ENCODE peak calls at places on chromosomes 1 and 21, in seven cellular contexts. X, D, B, L, A, R and E are unnamed samples.

GRCh38 chr1:10179751-10180150 is 30.6 kb upstream of the KIF1B start:
- DNase-seq in R (no peak), B (no peak), L (no peak), D (no peak), A (no peak), X (no peak), E (no peak)

GRCh38 chr1:116002781-116003455 is 26.6 kb downstream of the SLC22A15 start:
- DNase-seq in A (no peak), D (no peak), L (no peak), X (no peak), B (peak; percentile 81), R (no peak), E (no peak)

GRCh38 chr1:192903142-192903541 is 94.3 kb downstream of the RGS2 start:
- DNase-seq in B (peak; percentile 35), L (no peak), D (no peak), X (no peak), R (no peak), A (no peak), E (no peak)

GRCh38 chr1:58754683-58755467 is 29.0 kb downstream of the JUN start:
- DNase-seq in R (no peak), X (no peak), B (no peak), L (no peak), A (no peak), D (no peak), E (no peak)

GRCh38 chr21:35783686-35784085 is 276.6 kb downstream of the SETD4 start:
- DNase-seq in B (no peak), A (no peak), D (no peak), R (no peak), X (no peak), L (no peak), E (no peak)

GRCh38 chr1:202806845-202807366 is 1.3 kb downstream of the KDM5B start:
- DNase-seq in L (no peak), X (no peak), R (no peak), D (no peak), B (peak; percentile 20), A (peak; percentile 22), E (peak; percentile 8)

GRCh38 chr21:44364151-44365053 is 11.0 kb downstream of the TRPM2 start:
- DNase-seq in R (no peak), B (no peak), X (no peak), D (peak; percentile 7), A (no peak), L (no peak), E (no peak)

GRCh38 chr1:6795661-6796060 is 10.4 kb downstream of the CAMTA1 start:
- DNase-seq in L (no peak), A (no peak), D (no peak), B (no peak), R (no peak), X (no peak), E (no peak)

GRCh38 chr1:23544444-23545389 is 13.7 kb upstream of the E2F2 start:
- DNase-seq in R (peak; percentile 53), B (peak; percentile 87), L (peak; percentile 88), D (peak; percentile 68), X (peak; percentile 84), A (peak; percentile 70), E (peak; percentile 43)

GRCh38 chr21:35316933-35317332 is 267.8 kb upstream of the RUNX1 start:
- DNase-seq in B (no peak), R (no peak), D (no peak), A (no peak), X (no peak), L (no peak), E (no peak)

GRCh38 chr1:90936731-90937130 is 85.1 kb downstream of the ZNF644 start:
- DNase-seq in L (no peak), A (no peak), R (no peak), D (no peak), B (no peak), X (no peak), E (no peak)

GRCh38 chr1:158037876-158038359 is 44.5 kb downstream of the KIRREL1 start:
- DNase-seq in A (peak; percentile 23), R (no peak), X (no peak), B (no peak), D (no peak), L (no peak), E (no peak)

GRCh38 chr1:5910666-5911065 is 81.6 kb downstream of the NPHP4 start:
- DNase-seq in L (no peak), R (no peak), X (no peak), A (no peak), D (no peak), B (no peak), E (no peak)

GRCh38 chr1:159991513-159991912 is 37.5 kb upstream of the SLAMF9 start:
- DNase-seq in D (no peak), X (no peak), L (no peak), B (no peak), A (no peak), R (no peak), E (no peak)

DNA sequence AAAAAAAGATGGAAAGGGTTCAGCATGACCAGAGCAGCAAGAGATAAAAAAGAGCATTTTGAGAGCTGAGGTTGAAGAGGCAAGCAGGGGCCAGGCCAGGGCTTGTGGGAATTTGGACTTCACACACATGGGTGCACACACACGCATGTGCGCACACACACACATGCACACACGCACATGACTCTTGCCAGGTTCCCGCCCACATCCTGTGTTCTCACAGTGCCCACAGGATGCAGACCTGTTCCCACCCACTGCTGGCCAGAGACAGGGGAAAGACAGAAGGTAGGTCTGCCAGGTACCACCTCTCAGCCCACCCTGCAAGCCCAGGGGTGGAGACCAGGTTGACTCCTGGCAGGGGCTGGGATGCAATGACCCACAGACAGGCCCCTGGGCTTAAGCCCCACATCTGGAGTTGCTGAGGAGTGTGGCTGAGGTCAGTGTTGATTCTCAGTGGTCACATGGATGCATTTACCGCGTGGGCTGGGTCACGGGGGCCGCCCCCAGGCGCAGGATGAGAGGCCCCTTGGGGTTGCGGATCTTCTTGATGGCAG is 4.4 kb downstream of the COL16A1 start:
- DNase-seq in A (no peak), B (no peak), D (no peak), R (no peak), X (no peak), L (no peak), E (no peak)
- H3K27ac ChIP-seq in A (no peak overlapping the region), B (no peak overlapping the region), D (peak overlapping the region; percentile 89), R (no peak overlapping the region), X (peak overlapping the region; percentile 56), L (no peak overlapping the region), E (no peak overlapping the region)

GRCh38 chr1:241203817-241204216 is 153.2 kb downstream of the RGS7 start:
- DNase-seq in L (no peak), X (no peak), D (no peak), B (no peak), R (no peak), A (no peak), E (no peak)

DNA sequence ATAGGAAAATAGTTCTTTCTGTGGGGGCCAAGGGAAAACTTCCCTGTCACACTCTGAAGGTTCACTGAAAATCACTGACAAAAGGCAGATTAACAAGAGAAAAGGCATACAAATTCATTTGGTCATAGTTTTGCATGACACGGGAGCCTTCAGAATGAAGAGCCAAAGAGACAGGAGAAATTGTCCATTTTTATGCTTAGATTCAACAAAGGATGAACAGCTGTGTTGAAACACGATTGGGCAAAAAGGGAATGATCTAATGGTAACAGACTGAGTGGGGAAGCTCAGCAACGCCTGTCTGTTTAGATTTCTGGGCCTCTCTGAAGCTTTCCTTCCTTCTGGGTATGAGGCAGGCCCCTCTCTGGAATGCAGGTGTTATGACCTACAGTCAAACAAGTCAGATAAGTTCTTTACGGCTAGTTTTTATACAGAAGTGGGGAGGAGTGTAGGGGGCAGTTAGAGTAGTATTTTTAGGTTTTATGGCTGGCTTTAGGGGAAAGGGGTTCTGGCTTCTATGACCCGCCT is 154.6 kb downstream of the RGS7 start:
- DNase-seq in R (no peak), X (no peak), D (no peak), A (no peak), B (no peak), L (peak; percentile 18), E (no peak)
- TF ChIP-seq CTCF in R (no peak), X (no peak), D (no peak), A (no peak), B (no peak), L (no peak), E (no peak)

GRCh38 chr1:228653748-228654147 is 81.5 kb upstream of the RHOU start:
- DNase-seq in A (no peak), R (no peak), L (no peak), D (no peak), X (no peak), B (no peak), E (no peak)
- H3K27me3 ChIP-seq in A (no peaks in the 10 kb centered on the region), R (no peaks in the 10 kb centered on the region), L (peaks cover 81% of the 10 kb centered on the region), D (peaks cover 52% of the 10 kb centered on the region), X (peaks cover 19% of the 10 kb centered on the region), B (no peaks in the 10 kb centered on the region), E (peaks cover 69% of the 10 kb centered on the region)

GRCh38 chr1:54887665-54888071 is 673 bp upstream of the DHCR24 start:
- DNase-seq in L (no peak), X (peak; percentile 79), R (no peak), A (no peak), B (peak; percentile 34), D (no peak), E (no peak)
- H3K27ac ChIP-seq in L (peak overlapping the region; percentile 74), X (peak overlapping the region; percentile 78), R (peak overlapping the region; percentile 8), A (no peak overlapping the region), B (no peak overlapping the region), D (peak overlapping the region; percentile 70), E (no peak overlapping the region)

GRCh38 chr1:229420224-229420623 is 13.7 kb downstream of the ACTA1 start:
- DNase-seq in L (no peak), R (no peak), A (no peak), D (no peak), X (no peak), B (no peak), E (no peak)

GRCh38 chr1:229425564-229426159 is 8.2 kb downstream of the ACTA1 start:
- DNase-seq in A (no peak), R (no peak), D (no peak), L (no peak), X (no peak), B (no peak), E (no peak)

GRCh38 chr1:229420765-229421164 is 13.1 kb downstream of the ACTA1 start:
- DNase-seq in L (no peak), D (no peak), B (no peak), R (no peak), X (no peak), A (no peak), E (no peak)
- TF ChIP-seq CTCF in L (no peak), D (no peak), B (no peak), R (no peak), X (no peak), A (no peak), E (no peak)

DNA sequence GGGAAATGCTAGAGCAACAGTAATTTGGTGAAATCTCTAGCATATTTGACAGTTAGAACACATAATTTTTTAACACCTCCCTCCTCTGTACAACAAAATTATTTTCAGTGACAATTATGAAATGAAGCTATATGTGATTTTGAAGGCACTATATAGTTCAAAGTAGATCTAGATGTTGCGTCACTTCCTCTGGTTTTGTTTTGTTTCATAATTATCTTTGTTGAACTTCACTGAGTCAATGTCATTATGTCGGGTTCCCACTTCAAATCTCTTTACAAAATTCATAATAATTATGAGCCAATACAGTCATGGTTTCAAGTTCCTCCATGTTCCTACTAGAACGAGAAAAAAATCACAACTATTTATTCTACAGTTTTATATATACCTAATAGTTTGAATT is 254.8 kb upstream of the PLXNA2 start:
- DNase-seq in D (no peak), A (no peak), R (no peak), L (no peak), X (no peak), B (no peak), E (no peak)
- H3K27me3 ChIP-seq in D (no peaks in the 10 kb centered on the region), A (no peaks in the 10 kb centered on the region), R (no peaks in the 10 kb centered on the region), L (no peaks in the 10 kb centered on the region), X (no peaks in the 10 kb centered on the region), B (no peaks in the 10 kb centered on the region), E (no peaks in the 10 kb centered on the region)